ENCODE peak calls at places on chromosomes 6 and 20, in ten cellular contexts. Q is ovary, K is stomach, O is heart left ventricle, F is HCT116, V is tibial nerve, E is A549, J is transverse colon, A is sigmoid colon, H is Peyer's patch. R is an unnamed sample. For H3K4me1, the result is how much of the 10 kb centered on the place peaks cover.

GRCh38 chr6:113809818-113810217 is 47.3 kb upstream of the MARCKS start:
- DNase-seq in Q (no peak), K (no peak), O (no peak), F (no peak), V (no peak), E (no peak), J (no peak), A (no peak), H (no peak), R (no peak)

GRCh38 chr6:69138893-69139494 is 503.9 kb downstream of the ADGRB3 start:
- DNase-seq in Q (no peak), K (no peak), O (peak), F (no peak), V (no peak), E (no peak), J (no peak), A (no peak), H (no peak), R (no peak)

GRCh38 chr20:32052792-32053362 is 835 bp downstream of the HCK start:
- DNase-seq in Q (no peak), K (peak), O (peak), F (no peak), V (no peak), E (no peak), J (peak), A (peak), H (peak), R (peak)

GRCh38 chr6:4775591-4776492 is at the start of gene CDYL:
- DNase-seq in Q (peak), K (peak), O (peak), F (peak), V (peak), E (peak), J (peak), A (peak), H (peak), R (peak)

GRCh38 chr6:81792826-81793225 is 40.3 kb upstream of the TENT5A start:
- DNase-seq in Q (no peak), K (no peak), O (no peak), F (no peak), V (no peak), E (no peak), J (no peak), A (no peak), H (no peak), R (no peak)

GRCh38 chr6:100163035-100163434 is 169.0 kb upstream of the MCHR2 start:
- DNase-seq in Q (no peak), K (no peak), O (no peak), F (no peak), V (no peak), E (no peak), J (no peak), A (no peak), H (no peak), R (no peak)

GRCh38 chr6:100877851-100878250 is 3.3 kb downstream of the ASCC3 start:
- DNase-seq in Q (no peak), K (no peak), O (no peak), F (no peak), V (no peak), E (no peak), J (no peak), A (no peak), H (no peak), R (no peak)

GRCh38 chr6:55108469-55109130 is 65.7 kb upstream of the HCRTR2 start:
- DNase-seq in Q (no peak), K (no peak), O (no peak), F (no peak), V (no peak), E (no peak), J (no peak), A (no peak), H (no peak), R (no peak)

GRCh38 chr6:132132420-132132819 is 181.2 kb upstream of the CCN2 start:
- DNase-seq in Q (no peak), K (no peak), O (no peak), F (no peak), V (no peak), E (no peak), J (no peak), A (no peak), H (no peak), R (no peak)

GRCh38 chr20:24768226-24768625 is 180.8 kb upstream of the CST7 start:
- DNase-seq in Q (no peak), K (no peak), O (no peak), F (no peak), V (no peak), E (no peak), J (no peak), A (no peak), H (peak), R (no peak)

GRCh38 chr6:111015656-111016190 is 33.9 kb downstream of the RPF2 start:
- DNase-seq in Q (no peak), K (no peak), O (no peak), F (no peak), V (no peak), E (no peak), J (no peak), A (no peak), H (no peak), R (no peak)

GRCh38 chr6:24859608-24860007 is 60.9 kb upstream of the ARMH2 start:
- DNase-seq in Q (no peak), K (no peak), O (no peak), F (no peak), V (no peak), E (no peak), J (no peak), A (no peak), H (no peak), R (no peak)

GRCh38 chr6:118350881-118351430 is 197.1 kb upstream of the PLN start:
- DNase-seq in Q (no peak), K (no peak), O (no peak), F (no peak), V (no peak), E (no peak), J (no peak), A (no peak), H (no peak), R (no peak)

GRCh38 chr20:49447946-49448809 is 34.3 kb downstream of the KCNB1 start:
- DNase-seq in Q (peak), K (no peak), O (no peak), F (no peak), V (peak), E (no peak), J (no peak), A (peak), H (no peak), R (no peak)

GRCh38 chr6:13664703-13665352 is 46.8 kb downstream of the RANBP9 start:
- DNase-seq in Q (no peak), K (no peak), O (no peak), F (no peak), V (no peak), E (no peak), J (no peak), A (no peak), H (no peak), R (no peak)
- H3K4me1 ChIP-seq in Q (under half), K (under half), O (under half), F (under half), V (under half), E (under half), J (under half), A (under half), H (under half), R (under half)

GRCh38 chr6:64252256-64252655 is 616.7 kb downstream of the PHF3 start:
- DNase-seq in Q (no peak), K (no peak), O (no peak), F (no peak), V (no peak), E (no peak), J (no peak), A (no peak), H (no peak), R (no peak)

GRCh38 chr6:64254558-64254957 is 619.0 kb downstream of the PHF3 start:
- DNase-seq in Q (no peak), K (no peak), O (no peak), F (no peak), V (no peak), E (no peak), J (no peak), A (no peak), H (no peak), R (no peak)

GRCh38 chr6:64255000-64255399 is 619.4 kb downstream of the PHF3 start:
- DNase-seq in Q (no peak), K (no peak), O (no peak), F (no peak), V (no peak), E (no peak), J (no peak), A (no peak), H (no peak), R (no peak)

GRCh38 chr6:64249129-64249528 is 613.5 kb downstream of the PHF3 start:
- DNase-seq in Q (no peak), K (no peak), O (no peak), F (no peak), V (no peak), E (peak), J (no peak), A (no peak), H (no peak), R (no peak)

GRCh38 chr6:64250126-64250525 is 614.5 kb downstream of the PHF3 start:
- DNase-seq in Q (no peak), K (no peak), O (no peak), F (no peak), V (no peak), E (peak), J (no peak), A (no peak), H (no peak), R (no peak)
- TF ChIP-seq CTCF in Q (no peak), K (no peak), O (no peak), F (no peak), V (no peak), E (no peak), J (no peak), A (no peak), H (no peak), R (no peak)

DNA sequence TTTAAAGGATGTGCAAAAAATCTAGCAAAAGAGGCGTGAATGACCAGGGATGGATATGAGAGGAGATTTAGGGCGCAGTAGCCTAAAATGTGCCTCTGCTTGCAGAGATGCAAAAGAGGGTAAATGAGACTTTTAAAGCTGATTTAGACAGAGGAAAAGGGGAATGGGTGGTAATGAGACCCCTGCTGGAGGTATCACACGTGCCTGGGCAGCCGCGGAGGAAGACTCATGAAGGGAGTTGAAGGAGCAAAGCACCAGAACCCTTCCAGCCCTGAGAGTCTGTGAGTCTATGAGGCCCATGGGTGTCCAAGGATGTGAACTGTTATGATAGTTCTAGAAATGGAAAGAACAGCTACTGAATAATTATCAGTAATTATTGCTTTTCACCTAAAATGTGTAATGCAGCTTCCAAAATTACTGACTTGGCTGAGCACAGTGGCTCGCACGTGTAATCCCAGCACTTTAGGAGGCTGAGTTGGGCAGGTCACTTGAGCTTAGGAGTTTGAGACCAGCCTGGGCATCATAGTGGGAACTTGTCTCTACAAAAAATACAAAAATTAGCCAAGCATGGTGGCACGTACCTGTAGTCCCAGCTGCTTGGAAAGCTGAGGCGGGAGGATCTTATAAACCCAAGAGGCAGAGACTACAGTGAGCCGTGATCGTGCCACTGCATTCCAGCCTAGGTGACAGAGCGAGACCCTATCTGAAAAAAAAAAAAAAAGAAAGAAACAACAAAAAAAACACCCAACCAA is 38.2 kb upstream of the TIAM2 start:
- DNase-seq in Q (no peak), K (no peak), O (no peak), F (no peak), V (no peak), E (no peak), J (no peak), A (no peak), H (no peak), R (no peak)
- TF ChIP-seq POLR2A in Q (no peak), K (no peak), O (no peak), F (no peak), V (no peak), E (no peak), J (no peak), A (no peak), H (no peak), R (no peak)

DNA sequence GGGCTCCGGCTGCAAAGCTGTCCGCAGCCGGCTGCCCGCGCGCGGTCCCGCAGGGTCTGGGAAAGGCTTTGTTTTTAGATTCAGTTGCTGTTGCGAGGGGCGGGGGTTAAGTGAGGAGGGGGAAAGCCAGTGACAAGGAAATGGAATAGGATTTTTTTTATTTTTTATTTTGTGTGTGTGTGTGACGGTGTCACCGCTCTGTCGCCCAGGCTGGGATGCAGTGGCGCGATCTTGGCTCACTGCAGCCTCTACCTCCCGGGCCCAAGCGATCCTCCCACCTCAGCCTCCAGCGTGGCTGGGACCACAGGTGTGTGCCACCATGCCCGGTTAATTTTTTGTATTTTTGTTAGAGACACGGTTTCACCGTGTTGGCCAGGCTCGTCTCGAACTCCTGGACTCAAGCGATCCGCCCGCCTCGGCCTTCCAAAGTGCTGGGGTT is 615 bp upstream of the UBE2J1 start:
- DNase-seq in Q (peak), K (no peak), O (no peak), F (no peak), V (no peak), E (no peak), J (no peak), A (no peak), H (no peak), R (no peak)
- H3K4me1 ChIP-seq in Q (under half), K (under half), O (under half), F (under half), V (under half), E (under half), J (under half), A (under half), H (under half), R (under half)

GRCh38 chr20:11376998-11377397 is 540.7 kb upstream of the BTBD3 start:
- DNase-seq in Q (no peak), K (no peak), O (no peak), F (no peak), V (no peak), E (no peak), J (no peak), A (no peak), H (no peak), R (no peak)
- TF ChIP-seq CTCF in Q (no peak), K (no peak), O (no peak), F (no peak), V (no peak), E (no peak), J (no peak), A (no peak), H (no peak), R (no peak)

DNA sequence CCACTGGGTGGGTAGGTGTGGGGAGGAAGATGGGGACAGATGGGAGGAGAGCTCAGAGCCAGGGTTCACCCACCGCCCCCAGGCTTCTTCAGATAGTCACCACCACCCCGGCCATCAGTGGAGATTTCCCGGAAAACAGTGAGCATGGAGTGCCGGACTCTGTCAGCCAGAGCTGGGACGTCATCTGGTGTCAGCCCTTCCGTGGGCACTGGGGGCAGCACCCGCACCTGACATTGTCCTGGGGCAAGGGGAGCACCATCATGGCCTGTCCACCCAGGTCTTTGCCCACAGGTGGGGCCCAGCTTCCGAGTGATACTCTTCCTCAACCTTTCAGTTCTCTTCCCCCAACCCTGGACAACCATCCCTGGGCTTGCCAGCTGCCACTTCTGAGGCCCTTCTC is 4.8 kb downstream of the EGFL8 start:
- DNase-seq in Q (no peak), K (no peak), O (no peak), F (no peak), V (no peak), E (no peak), J (no peak), A (no peak), H (no peak), R (no peak)
- TF ChIP-seq POLR2A in Q (no peak), K (no peak), O (no peak), F (no peak), V (no peak), E (no peak), J (no peak), A (no peak), H (no peak), R (no peak)

GRCh38 chr20:62138204-62138543 is 5.0 kb downstream of the PSMA7 start:
- DNase-seq in Q (no peak), K (no peak), O (no peak), F (no peak), V (no peak), E (no peak), J (no peak), A (no peak), H (no peak), R (no peak)

GRCh38 chr20:62137478-62138203 is 5.6 kb downstream of the PSMA7 start:
- DNase-seq in Q (no peak), K (no peak), O (no peak), F (no peak), V (no peak), E (no peak), J (no peak), A (no peak), H (no peak), R (no peak)

GRCh38 chr20:62137092-62137384 is 6.2 kb downstream of the PSMA7 start:
- DNase-seq in Q (no peak), K (no peak), O (no peak), F (no peak), V (no peak), E (no peak), J (no peak), A (no peak), H (no peak), R (no peak)

GRCh38 chr20:62135573-62136266 is 7.5 kb downstream of the PSMA7 start:
- DNase-seq in Q (no peak), K (no peak), O (no peak), F (no peak), V (no peak), E (no peak), J (no peak), A (no peak), H (no peak), R (no peak)

DNA sequence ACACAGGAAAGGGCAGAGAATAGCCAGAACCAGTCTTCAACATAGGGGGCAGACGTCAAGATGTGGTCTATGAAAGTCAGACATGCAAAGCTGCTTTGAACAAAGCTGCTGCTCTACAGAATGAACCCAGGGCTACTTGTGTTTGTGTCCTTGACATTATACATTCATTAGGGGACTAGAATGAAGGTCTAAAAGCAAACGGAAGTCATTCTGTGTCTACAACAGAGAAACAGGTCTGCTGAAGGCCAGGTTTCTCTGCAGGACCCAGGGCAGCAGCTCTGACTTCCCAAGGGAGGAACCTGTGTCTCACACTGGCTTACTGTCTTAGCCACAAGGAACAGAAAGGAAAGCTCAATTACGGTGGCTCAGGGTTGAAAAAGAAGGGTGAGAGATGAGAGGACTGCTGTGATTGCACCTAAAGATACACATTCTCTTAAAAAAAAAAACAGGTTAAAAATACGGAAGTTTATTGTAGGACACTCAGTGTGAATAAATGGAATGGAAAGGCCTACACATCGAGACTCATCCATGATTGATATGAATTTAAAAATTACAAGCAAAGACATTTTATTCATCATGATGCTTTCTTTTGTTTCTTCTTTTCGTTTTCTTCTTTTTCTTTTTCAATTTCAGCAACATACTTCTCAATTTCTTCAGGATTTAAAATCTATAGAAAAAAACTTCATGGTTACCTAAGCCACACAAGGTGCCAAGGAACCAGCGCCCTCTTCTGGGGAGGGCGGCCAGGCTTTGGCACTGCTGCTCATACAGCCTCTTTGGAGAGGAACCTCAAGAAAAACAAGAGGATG is 6.7 kb downstream of the PSMA7 start:
- DNase-seq in Q (peak), K (peak), O (peak), F (peak), V (peak), E (peak), J (peak), A (no peak), H (peak), R (peak)
- H3K4me1 ChIP-seq in Q (under half), K (under half), O (under half), F (under half), V (under half), E (under half), J (under half), A (under half), H (under half), R (under half)

GRCh38 chr6:17103715-17104114 is 1.9 kb downstream of the STMND1 start:
- DNase-seq in Q (no peak), K (no peak), O (no peak), F (peak), V (no peak), E (peak), J (no peak), A (no peak), H (no peak), R (no peak)
- TF ChIP-seq CTCF in Q (no peak), K (no peak), O (no peak), F (peak), V (no peak), E (peak), J (no peak), A (no peak), H (no peak), R (no peak)

GRCh38 chr20:38159949-38160756 is 4.9 kb downstream of the TGM2 start:
- DNase-seq in Q (no peak), K (no peak), O (no peak), F (no peak), V (no peak), E (no peak), J (no peak), A (no peak), H (no peak), R (no peak)

GRCh38 chr20:38162149-38162548 is 2.9 kb downstream of the TGM2 start:
- DNase-seq in Q (no peak), K (no peak), O (no peak), F (no peak), V (no peak), E (no peak), J (no peak), A (peak), H (no peak), R (no peak)

GRCh38 chr20:38162878-38163875 is 1.9 kb downstream of the TGM2 start:
- DNase-seq in Q (no peak), K (no peak), O (no peak), F (no peak), V (no peak), E (no peak), J (no peak), A (peak), H (no peak), R (no peak)

GRCh38 chr20:38159539-38159938 is 5.5 kb downstream of the TGM2 start:
- DNase-seq in Q (no peak), K (no peak), O (no peak), F (no peak), V (no peak), E (no peak), J (no peak), A (no peak), H (no peak), R (no peak)

GRCh38 chr20:38161412-38161774 is 3.7 kb downstream of the TGM2 start:
- DNase-seq in Q (no peak), K (no peak), O (no peak), F (no peak), V (no peak), E (no peak), J (no peak), A (no peak), H (no peak), R (no peak)
- TF ChIP-seq POLR2A in Q (no peak), K (no peak), O (no peak), F (no peak), V (no peak), E (no peak), J (no peak), A (no peak), H (no peak), R (no peak)